ENCODE peak calls at places on chromosomes 7 and 10, in six cellular contexts. L is left ventricle myocardium inferior, N is esophagus squamous epithelium, Y is upper lobe of right lung, T is cardiac muscle cell, E is neural progenitor cell. Z is an unnamed sample.

GRCh38 chr7:8833355-8833754 is 399.9 kb downstream of the NXPH1 start:
- DNase-seq in L (no peak), N (no peak), Y (no peak), T (no peak), E (no peak), Z (no peak)

GRCh38 chr10:86941991-86942421 is 15.4 kb downstream of the MMRN2 start:
- DNase-seq in L (no peak), N (no peak), Y (no peak), T (no peak), E (no peak), Z (no peak)

GRCh38 chr10:12513775-12514663 is 164.7 kb downstream of the CAMK1D start:
- DNase-seq in L (no peak), N (no peak), Y (no peak), T (peak; percentile 30), E (no peak), Z (no peak)

GRCh38 chr7:73667344-73668102 is at the start of gene VPS37D:
- DNase-seq in L (peak; percentile 90), N (peak; percentile 46), Y (peak; percentile 95), T (peak; percentile 93), E (peak; percentile 98), Z (peak; percentile 96)

GRCh38 chr10:123139521-123140163 is 3.9 kb downstream of the HMX3 start:
- DNase-seq in L (no peak), N (no peak), Y (no peak), T (peak; percentile 84), E (peak; percentile 92), Z (no peak)

GRCh38 chr10:23525406-23525805 is 86.5 kb downstream of the OTUD1 start:
- DNase-seq in L (no peak), N (no peak), Y (no peak), T (peak; percentile 49), E (no peak), Z (no peak)

GRCh38 chr7:128112018-128112780 is 81.0 kb upstream of the LRRC4 start:
- DNase-seq in L (no peak), N (no peak), Y (peak; percentile 58), T (no peak), E (no peak), Z (no peak)

GRCh38 chr10:48579251-48579960 is 25.5 kb downstream of the ARHGAP22 start:
- DNase-seq in L (no peak), N (no peak), Y (no peak), T (peak; percentile 65), E (no peak), Z (no peak)

GRCh38 chr10:131898713-131899112 is 2.1 kb upstream of the PPP2R2D start:
- DNase-seq in L (no peak), N (no peak), Y (no peak), T (no peak), E (no peak), Z (no peak)

GRCh38 chr7:17506090-17506489 is 207.6 kb downstream of the AHR start:
- DNase-seq in L (no peak), N (no peak), Y (no peak), T (peak; percentile 62), E (no peak), Z (no peak)

GRCh38 chr10:60942604-60943269 is 1.2 kb downstream of the RHOBTB1 start:
- DNase-seq in L (peak; percentile 54), N (no peak), Y (peak; percentile 70), T (peak; percentile 47), E (no peak), Z (no peak)

GRCh38 chr7:21542891-21543527 is at the start of gene DNAH11:
- DNase-seq in L (peak; percentile 28), N (no peak), Y (peak; percentile 82), T (peak; percentile 30), E (peak; percentile 84), Z (no peak)

GRCh38 chr10:78202386-78202785 is 168.7 kb downstream of the RPS24 start:
- DNase-seq in L (no peak), N (no peak), Y (no peak), T (no peak), E (no peak), Z (no peak)

GRCh38 chr7:137606061-137606674 is 240.6 kb downstream of the DGKI start:
- DNase-seq in L (no peak), N (no peak), Y (no peak), T (peak; percentile 71), E (peak; percentile 65), Z (no peak)

GRCh38 chr7:2728309-2729042 is 40.5 kb downstream of the AMZ1 start:
- DNase-seq in L (no peak), N (no peak), Y (peak; percentile 62), T (no peak), E (no peak), Z (no peak)

GRCh38 chr10:70893227-70894006 is 5.1 kb upstream of the PCBD1 start:
- DNase-seq in L (no peak), N (no peak), Y (no peak), T (no peak), E (no peak), Z (no peak)

GRCh38 chr10:97743169-97743945 is 6.4 kb downstream of the ZFYVE27 start:
- DNase-seq in L (no peak), N (no peak), Y (no peak), T (no peak), E (no peak), Z (no peak)

GRCh38 chr7:111092406-111093160 is 1.7 kb downstream of the LRRN3 start:
- DNase-seq in L (no peak), N (no peak), Y (no peak), T (no peak), E (no peak), Z (no peak)

GRCh38 chr7:72040641-72041040 is 371.5 kb downstream of the CALN1 start:
- DNase-seq in L (no peak), N (no peak), Y (no peak), T (no peak), E (no peak), Z (no peak)

GRCh38 chr10:91617073-91617580 is 15.7 kb downstream of the PPP1R3C start:
- DNase-seq in L (no peak), N (no peak), Y (no peak), T (peak; percentile 77), E (no peak), Z (no peak)

GRCh38 chr10:129953541-129954031 is 10.5 kb downstream of the EBF3 start:
- DNase-seq in L (no peak), N (no peak), Y (no peak), T (peak; percentile 66), E (no peak), Z (no peak)

GRCh38 chr7:91718071-91718470 is 162.4 kb downstream of the MTERF1 start:
- DNase-seq in L (no peak), N (no peak), Y (no peak), T (peak; percentile 11), E (no peak), Z (no peak)

GRCh38 chr10:42942279-42942932 is 134.5 kb upstream of the RET start:
- DNase-seq in L (no peak), N (no peak), Y (peak; percentile 47), T (no peak), E (no peak), Z (no peak)

GRCh38 chr10:77682408-77683087 is 44.9 kb upstream of the KCNMA1 start:
- DNase-seq in L (no peak), N (no peak), Y (no peak), T (no peak), E (no peak), Z (no peak)

GRCh38 chr10:34581871-34582532 is 233.1 kb downstream of the PARD3 start:
- DNase-seq in L (no peak), N (no peak), Y (no peak), T (peak; percentile 70), E (no peak), Z (no peak)

GRCh38 chr7:18778594-18778993 is 283.0 kb downstream of the HDAC9 start:
- DNase-seq in L (no peak), N (no peak), Y (no peak), T (peak; percentile 67), E (no peak), Z (no peak)

GRCh38 chr7:6248581-6248980 is 23.8 kb downstream of the CYTH3 start:
- DNase-seq in L (no peak), N (no peak), Y (no peak), T (peak; percentile 79), E (no peak), Z (no peak)

GRCh38 chr7:47580175-47580701 is 1.7 kb downstream of the TNS3 start:
- DNase-seq in L (no peak), N (no peak), Y (no peak), T (peak; percentile 41), E (peak; percentile 15), Z (no peak)

GRCh38 chr7:2680256-2680655 is 7.7 kb upstream of the AMZ1 start:
- DNase-seq in L (no peak), N (no peak), Y (no peak), T (no peak), E (no peak), Z (no peak)

GRCh38 chr7:99860281-99861127 is 16.3 kb downstream of the OR2AE1 start:
- DNase-seq in L (no peak), N (no peak), Y (no peak), T (peak; percentile 46), E (no peak), Z (no peak)

GRCh38 chr10:51643734-51644133 is 55.7 kb downstream of the CSTF2T start:
- DNase-seq in L (no peak), N (no peak), Y (no peak), T (peak; percentile 14), E (no peak), Z (no peak)

GRCh38 chr7:24881622-24882021 is 98.4 kb downstream of the OSBPL3 start:
- DNase-seq in L (no peak), N (no peak), Y (no peak), T (no peak), E (no peak), Z (no peak)
- TF ChIP-seq CTCF in L (no peak), N (no peak), Y (no peak), T (no peak), E (no peak), Z (no peak)

GRCh38 chr7:32511791-32512190 is 16.5 kb downstream of the AVL9 start:
- DNase-seq in L (no peak), N (no peak), Y (no peak), T (peak; percentile 77), E (no peak), Z (no peak)
- H3K27ac ChIP-seq in L (no peak overlapping the region), N (no peak overlapping the region), Y (no peak overlapping the region), T (no peak overlapping the region), E (no peak overlapping the region), Z (no peak overlapping the region)

DNA sequence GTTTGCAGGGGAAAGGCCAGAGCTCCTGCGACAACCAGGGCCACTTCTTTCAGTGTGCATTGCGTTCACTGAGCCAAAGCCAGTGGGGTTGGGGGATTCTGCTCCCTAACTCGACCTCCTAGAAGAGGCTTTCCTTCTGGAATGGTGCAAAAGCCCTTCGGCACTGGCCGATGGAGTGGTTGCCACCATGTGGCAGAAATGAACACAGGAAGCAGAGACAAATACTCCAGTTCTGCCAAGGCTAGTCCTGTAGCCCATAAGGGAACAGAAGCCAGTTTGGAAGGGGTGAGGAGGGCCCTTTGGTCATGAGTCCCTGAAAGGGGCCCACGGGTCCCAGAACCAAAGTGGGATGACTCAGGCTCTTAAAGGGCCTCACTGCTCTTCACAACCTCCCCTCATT is 29.7 kb upstream of the ACSL5 start:
- DNase-seq in L (no peak), N (no peak), Y (no peak), T (no peak), E (peak; percentile 13), Z (no peak)
- H3K9me3 ChIP-seq in L (no peaks in the 10 kb centered on the region), N (no peaks in the 10 kb centered on the region), Y (no peaks in the 10 kb centered on the region), T (no peaks in the 10 kb centered on the region), E (no peaks in the 10 kb centered on the region), Z (no peaks in the 10 kb centered on the region)

DNA sequence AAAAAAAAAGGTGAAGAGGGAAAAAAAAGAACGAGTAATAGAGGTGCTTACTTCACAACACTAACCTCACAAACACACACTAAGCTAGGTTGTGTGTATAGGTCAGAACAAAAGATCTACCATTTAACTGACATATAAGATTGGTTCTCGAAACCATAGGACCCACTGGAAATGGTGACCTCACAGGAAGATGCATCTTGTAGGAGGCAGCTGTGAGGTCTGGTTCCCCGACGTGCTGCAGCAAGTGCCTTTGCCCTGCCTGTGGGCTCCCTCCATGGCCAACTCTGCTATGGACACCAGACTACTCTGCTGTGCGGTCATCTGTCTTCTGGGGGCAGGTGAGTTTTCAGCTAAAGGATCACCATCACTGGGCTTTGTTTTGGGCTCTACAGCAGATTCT is 133.8 kb upstream of the PRSS1 start:
- DNase-seq in L (no peak), N (no peak), Y (no peak), T (no peak), E (no peak), Z (no peak)
- TF ChIP-seq CTCF in L (no peak), N (no peak), Y (no peak), T (no peak), E (no peak), Z (no peak)